ENCODE peak calls at places on chromosomes 2 and 18, in four cellular contexts. G, L, V and K are unnamed samples.

GRCh38 chr18:44590976-44591375 is 89.7 kb upstream of the SETBP1 start:
- DNase-seq in G (no peak), V (peak), L (no peak), K (no peak)

GRCh38 chr2:38835015-38835601 is 40.6 kb downstream of the DHX57 start:
- DNase-seq in V (peak), G (no peak), L (no peak), K (no peak)

GRCh38 chr2:49259926-49260325 is 105.6 kb upstream of the FSHR start:
- DNase-seq in L (no peak), V (peak), G (no peak), K (no peak)

GRCh38 chr2:210226186-210226585 is 939 bp upstream of the ACADL start:
- DNase-seq in V (peak), L (no peak), G (no peak), K (no peak)

GRCh38 chr18:31723998-31724711 is 36.5 kb downstream of the SLC25A52 start:
- DNase-seq in V (peak), L (no peak), G (no peak), K (no peak)

GRCh38 chr2:224038049-224038829 is 847 bp downstream of the SERPINE2 start:
- DNase-seq in G (no peak), V (peak), L (peak), K (no peak)

GRCh38 chr2:215002500-215002899 is 135.9 kb downstream of the ABCA12 start:
- DNase-seq in G (no peak), V (peak), L (no peak), K (no peak)

GRCh38 chr2:105431367-105432088 is 32.7 kb upstream of the FHL2 start:
- DNase-seq in G (no peak), V (peak), L (no peak), K (no peak)

GRCh38 chr2:167787021-167787420 is 460.4 kb downstream of the STK39 start:
- DNase-seq in L (no peak), G (no peak), V (no peak), K (no peak)

GRCh38 chr18:6757966-6758365 is 28.4 kb downstream of the ARHGAP28 start:
- DNase-seq in L (no peak), G (no peak), V (peak), K (no peak)

GRCh38 chr2:199488772-199489400 is 31.1 kb upstream of the SATB2 start:
- DNase-seq in G (no peak), L (no peak), V (peak), K (no peak)

GRCh38 chr2:174021056-174021656 is 56.0 kb upstream of the SP3 start:
- DNase-seq in L (no peak), V (no peak), G (no peak), K (no peak)

GRCh38 chr2:157784169-157784822 is 91.8 kb downstream of the ACVR1 start:
- DNase-seq in L (no peak), G (no peak), V (peak), K (no peak)

GRCh38 chr2:26347286-26347865 is 787 bp upstream of the ADGRF3 start:
- DNase-seq in L (no peak), V (peak), G (no peak), K (no peak)

GRCh38 chr2:9768388-9768787 is 74.9 kb upstream of the TAF1B start:
- DNase-seq in L (no peak), V (no peak), G (no peak), K (no peak)

GRCh38 chr2:36490749-36491148 is 107.2 kb downstream of the FEZ2 start:
- DNase-seq in G (no peak), V (no peak), L (no peak), K (no peak)

GRCh38 chr2:98869868-98870267 is 66.2 kb downstream of the CRACDL start:
- DNase-seq in L (peak), V (no peak), G (no peak), K (no peak)

GRCh38 chr2:238573065-238573778 is 146.5 kb downstream of the ASB1 start:
- DNase-seq in L (no peak), V (no peak), G (no peak), K (no peak)

GRCh38 chr2:36423172-36423571 is 67.6 kb downstream of the CRIM1 start:
- DNase-seq in L (no peak), V (no peak), G (no peak), K (no peak)

GRCh38 chr2:143607446-143608110 is 478.4 kb downstream of the ARHGAP15 start:
- DNase-seq in V (peak), G (no peak), L (no peak), K (no peak)

GRCh38 chr2:163733301-163733938 is 2.4 kb downstream of the FIGN start:
- DNase-seq in L (no peak), G (no peak), V (peak), K (no peak)
- H3K4me3 ChIP-seq in L (no peak), G (no peak), V (peak), K (no peak)

DNA sequence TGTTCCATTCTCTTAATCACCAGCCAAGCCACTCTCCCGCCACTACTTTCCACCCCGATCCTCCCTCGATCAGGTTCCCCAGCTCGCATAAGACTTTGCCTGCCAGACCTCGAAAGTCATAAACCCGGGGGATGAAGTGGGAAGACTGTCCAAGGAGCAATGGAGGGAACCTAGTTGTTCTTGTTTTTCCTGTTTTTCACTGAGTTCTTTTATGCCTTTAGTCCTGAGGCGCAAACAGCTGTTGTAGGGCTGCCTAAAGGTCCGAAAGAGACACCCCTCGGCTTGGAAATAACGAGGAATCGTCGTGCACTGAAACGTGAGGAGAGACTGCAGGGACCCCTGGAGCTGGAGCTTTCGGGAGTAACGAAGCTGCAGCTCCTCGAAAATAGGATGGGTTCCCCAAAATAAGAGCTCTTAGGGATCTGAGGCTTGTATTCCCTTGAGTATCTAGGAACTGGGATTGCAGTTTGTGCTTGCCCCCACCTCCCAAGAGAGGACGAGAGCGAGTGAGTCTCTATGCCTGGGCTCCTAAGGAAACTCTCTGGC is 1.7 kb upstream of the HOXD12 start:
- DNase-seq in L (no peak), V (no peak), G (no peak), K (no peak)
- H3K4me3 ChIP-seq in L (peak), V (no peak), G (peak), K (no peak)

DNA sequence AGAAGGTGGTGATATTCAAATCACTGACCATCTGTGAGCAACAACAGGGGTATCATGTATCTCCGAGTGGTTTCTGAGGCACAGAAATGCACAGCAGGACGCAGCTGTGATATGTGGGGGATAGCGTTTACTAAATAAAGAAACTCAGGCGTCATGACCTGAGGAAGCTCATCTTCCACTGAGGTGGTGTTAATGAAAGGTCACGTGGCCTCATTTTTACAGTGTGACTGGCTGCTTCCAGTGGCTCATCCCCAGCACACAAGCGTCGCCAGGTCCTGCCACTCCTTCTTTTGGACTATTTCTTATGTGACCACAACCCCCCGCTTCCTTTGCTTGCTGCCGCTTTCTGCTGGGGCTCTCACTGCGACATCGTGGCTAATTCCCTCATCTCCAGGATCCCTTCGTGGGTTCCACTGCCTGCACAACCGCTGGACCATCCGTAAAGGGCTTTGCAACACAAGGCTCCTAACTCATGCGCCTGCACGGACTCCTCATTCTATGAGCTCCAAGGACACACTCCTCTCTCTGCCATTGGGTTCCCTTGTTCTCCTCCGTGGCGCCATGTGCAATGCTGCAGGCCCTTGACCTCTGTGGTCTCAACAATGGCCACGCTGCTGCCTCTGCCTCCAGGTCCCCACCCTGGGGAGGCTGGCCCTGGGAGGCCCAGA is 109.3 kb downstream of the MBP start:
- DNase-seq in L (no peak), V (no peak), G (no peak), K (no peak)
- H3K4me3 ChIP-seq in L (no peak), V (no peak), G (no peak), K (no peak)

GRCh38 chr2:86751778-86752177 is 31.7 kb downstream of the RMND5A start:
- DNase-seq in G (no peak), V (no peak), L (no peak), K (no peak)

GRCh38 chr2:86750240-86750839 is 30.2 kb downstream of the RMND5A start:
- DNase-seq in G (no peak), V (peak), L (no peak), K (no peak)

GRCh38 chr2:86744152-86744551 is 24.1 kb downstream of the RMND5A start:
- DNase-seq in G (no peak), V (no peak), L (no peak), K (no peak)

GRCh38 chr2:86746903-86747302 is 26.8 kb downstream of the RMND5A start:
- DNase-seq in G (no peak), L (no peak), V (no peak), K (no peak)

GRCh38 chr2:86747708-86748627 is 27.9 kb downstream of the RMND5A start:
- DNase-seq in V (peak), G (no peak), L (no peak), K (peak)
- H3K4me3 ChIP-seq in V (no peak), G (no peak), L (no peak), K (no peak)

DNA sequence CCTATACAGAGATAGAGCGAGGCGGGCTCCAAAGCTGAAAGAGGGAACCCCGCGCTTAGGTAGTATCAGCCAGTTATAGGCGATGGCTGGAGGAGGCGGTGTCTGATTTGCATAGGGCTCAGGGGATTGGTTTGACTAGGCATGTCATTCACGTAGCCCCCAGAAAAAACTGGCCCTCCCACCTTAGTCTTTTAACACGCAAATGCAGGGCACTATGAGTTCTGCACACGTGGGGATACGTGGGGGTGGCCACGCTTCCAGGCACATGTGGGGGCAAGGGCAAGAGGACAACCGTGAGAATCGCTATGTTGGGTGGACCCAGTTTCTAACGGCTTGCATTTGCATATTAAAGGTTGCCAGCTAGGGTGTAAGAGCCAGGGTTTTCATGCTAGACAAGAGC is 56.7 kb upstream of the MSTN start:
- DNase-seq in L (peak), V (peak), G (no peak), K (no peak)
- H3K4me3 ChIP-seq in L (no peak), V (peak), G (no peak), K (no peak)